ENCODE peak calls at places on chromosome 6, in five cellular contexts. Y is GM06990, T is fibroblast of the aortic adventitia, X is Kasumi-1, J is Daoy. I is an unnamed sample.

GRCh38 chr6:131631625-131632284 is 3.7 kb upstream of the MED23 start:
- DNase-seq in Y (no peak), T (no peak), X (no peak), J (no peak), I (no peak)

GRCh38 chr6:118750143-118750542 is 98.8 kb upstream of the CEP85L start:
- DNase-seq in Y (no peak), T (peak; percentile 12), X (no peak), J (no peak), I (no peak)

GRCh38 chr6:12356983-12357972 is 67.1 kb downstream of the EDN1 start:
- DNase-seq in Y (peak; percentile 79), T (no peak), X (no peak), J (no peak), I (no peak)

GRCh38 chr6:131937703-131938631 is 13.2 kb downstream of the CCN2 start:
- DNase-seq in Y (no peak), T (peak; percentile 65), X (no peak), J (no peak), I (peak; percentile 47)

GRCh38 chr6:133551436-133551835 is 310.3 kb downstream of the EYA4 start:
- DNase-seq in Y (no peak), T (no peak), X (no peak), J (no peak), I (no peak)

GRCh38 chr6:148869589-148869988 is 122.8 kb downstream of the UST start:
- DNase-seq in Y (no peak), T (peak; percentile 72), X (no peak), J (peak; percentile 94), I (peak; percentile 86)

GRCh38 chr6:107561325-107561724 is 71.4 kb downstream of the SOBP start:
- DNase-seq in Y (no peak), T (peak; percentile 41), X (no peak), J (no peak), I (peak; percentile 10)

GRCh38 chr6:151034825-151035781 is 169.6 kb downstream of the MTHFD1L start:
- DNase-seq in Y (no peak), T (no peak), X (no peak), J (no peak), I (no peak)

GRCh38 chr6:117414770-117415169 is 11.0 kb downstream of the ROS1 start:
- DNase-seq in Y (no peak), T (no peak), X (no peak), J (no peak), I (no peak)

GRCh38 chr6:105894556-105894955 is 191.6 kb upstream of the PRDM1 start:
- DNase-seq in Y (no peak), T (no peak), X (no peak), J (no peak), I (no peak)

GRCh38 chr6:169328112-169328801 is 74.6 kb upstream of the THBS2 start:
- DNase-seq in Y (no peak), T (peak; percentile 44), X (no peak), J (peak; percentile 63), I (peak; percentile 55)

GRCh38 chr6:41723178-41723935 is 12.1 kb downstream of the TFEB start:
- DNase-seq in Y (peak; percentile 84), T (peak; percentile 78), X (peak; percentile 91), J (peak; percentile 93), I (peak; percentile 99)

GRCh38 chr6:84422380-84422968 is 195.0 kb upstream of the CEP162 start:
- DNase-seq in Y (peak; percentile 40), T (peak; percentile 72), X (peak; percentile 73), J (peak; percentile 83), I (peak; percentile 25)

GRCh38 chr6:26457407-26457795 is 354 bp upstream of the BTN2A1 start:
- DNase-seq in Y (peak; percentile 41), T (no peak), X (no peak), J (peak; percentile 48), I (peak; percentile 11)

GRCh38 chr6:45895569-45895968 is 120.1 kb downstream of the CLIC5 start:
- DNase-seq in Y (no peak), T (no peak), X (no peak), J (no peak), I (no peak)

I was measured in hepatic stellate cell.